ENCODE peak calls at places on chromosomes 13 and 19, in nine cellular contexts. Q, D, C, N, O, V, T, W and M are unnamed samples.

GRCh38 chr19:50912102-50912599 is 956 bp upstream of the KLK4 start:
- DNase-seq in Q (no peak), D (no peak), C (no peak), N (no peak), O (no peak), V (no peak), T (no peak), W (no peak), M (no peak)

GRCh38 chr19:3283886-3284657 is 59.6 kb downstream of the CELF5 start:
- DNase-seq in Q (no peak), D (no peak), C (no peak), N (no peak), O (no peak), V (no peak), T (no peak), W (no peak), M (no peak)

GRCh38 chr19:32543107-32543900 is 37.7 kb upstream of the PDCD5 start:
- DNase-seq in Q (no peak), D (peak), C (no peak), N (peak), O (no peak), V (peak), T (no peak), W (no peak), M (no peak)

GRCh38 chr13:50320297-50320862 is 305.1 kb downstream of the KCNRG start:
- DNase-seq in Q (no peak), D (peak), C (peak), N (peak), O (no peak), V (peak), T (peak), W (no peak), M (peak)

GRCh38 chr19:32976223-32976805 is 4.3 kb downstream of the FAAP24 start:
- DNase-seq in Q (peak), D (peak), C (peak), N (peak), O (no peak), V (peak), T (peak), W (peak), M (peak)

GRCh38 chr13:48859168-48860105 is 116.3 kb upstream of the FNDC3A start:
- DNase-seq in Q (no peak), D (no peak), C (no peak), N (no peak), O (no peak), V (no peak), T (no peak), W (no peak), M (no peak)

GRCh38 chr13:46077260-46077659 is 24.7 kb upstream of the ZC3H13 start:
- DNase-seq in Q (no peak), D (no peak), C (no peak), N (no peak), O (no peak), V (no peak), T (no peak), W (no peak), M (no peak)

GRCh38 chr13:48518083-48518482 is 14.8 kb downstream of the RCBTB2 start:
- DNase-seq in Q (no peak), D (no peak), C (no peak), N (no peak), O (no peak), V (no peak), T (no peak), W (no peak), M (no peak)

GRCh38 chr13:51501592-51502205 is 48.9 kb upstream of the INTS6 start:
- DNase-seq in Q (no peak), D (peak), C (no peak), N (no peak), O (no peak), V (peak), T (peak), W (no peak), M (peak)

GRCh38 chr19:14383898-14384669 is 2.8 kb downstream of the ADGRE5 start:
- DNase-seq in Q (no peak), D (peak), C (no peak), N (no peak), O (no peak), V (peak), T (peak), W (no peak), M (peak)

GRCh38 chr13:36848228-36848982 is 29.4 kb downstream of the RFXAP start:
- DNase-seq in Q (peak), D (no peak), C (no peak), N (peak), O (no peak), V (peak), T (no peak), W (no peak), M (no peak)

GRCh38 chr13:112010714-112011113 is 56.2 kb upstream of the SOX1 start:
- DNase-seq in Q (no peak), D (no peak), C (no peak), N (no peak), O (no peak), V (no peak), T (no peak), W (no peak), M (no peak)

DNA sequence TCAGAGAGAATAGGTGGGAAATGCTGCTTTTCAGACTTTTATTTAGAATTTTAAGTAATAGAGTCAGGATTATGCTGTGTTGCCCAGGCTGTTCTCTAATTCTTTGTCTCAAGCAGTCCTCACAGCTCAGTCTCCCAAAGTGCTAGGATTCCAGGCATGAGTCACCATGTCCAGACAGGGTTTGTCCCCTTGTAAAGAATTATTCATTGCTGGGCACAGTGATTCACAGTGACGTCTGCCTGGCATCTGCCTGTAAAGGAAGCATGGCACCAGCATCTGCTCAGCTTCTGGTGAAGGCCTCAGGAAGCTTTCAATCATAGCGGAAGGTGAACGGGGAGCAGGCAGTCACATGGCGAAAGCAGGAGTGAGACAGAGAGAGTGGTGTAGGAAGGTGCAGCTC is 17.7 kb downstream of the ZNF763 start:
- DNase-seq in Q (no peak), D (no peak), C (no peak), N (no peak), O (no peak), V (no peak), T (no peak), W (no peak), M (no peak)
- H3K4me3 ChIP-seq in Q (no peak), D (no peak), C (no peak), N (no peak), O (no peak), V (no peak), T (no peak), W (no peak), M (no peak)

GRCh38 chr13:99434258-99434788 is 66.9 kb upstream of the TM9SF2 start:
- DNase-seq in Q (no peak), D (no peak), C (peak), N (no peak), O (no peak), V (no peak), T (no peak), W (no peak), M (no peak)
- TF ChIP-seq CTCF in Q (no peak), D (no peak), C (no peak), N (no peak), O (no peak), V (no peak), T (no peak), W (no peak), M (no peak)

GRCh38 chr13:60655268-60655667 is 258.2 kb downstream of the TDRD3 start:
- DNase-seq in Q (no peak), D (no peak), C (no peak), N (no peak), O (no peak), V (no peak), T (no peak), W (no peak), M (no peak)

GRCh38 chr13:60654405-60654804 is 257.4 kb downstream of the TDRD3 start:
- DNase-seq in Q (peak), D (peak), C (peak), N (peak), O (no peak), V (peak), T (peak), W (no peak), M (peak)
- H3K4me3 ChIP-seq in Q (no peak), D (no peak), C (no peak), N (no peak), O (no peak), V (no peak), T (no peak), W (no peak), M (no peak)

GRCh38 chr13:44577236-44578063 is 1.3 kb upstream of the TSC22D1 start:
- DNase-seq in Q (peak), D (peak), C (peak), N (peak), O (peak), V (peak), T (peak), W (peak), M (peak)

GRCh38 chr13:44576396-44577235 is 486 bp upstream of the TSC22D1 start:
- DNase-seq in Q (peak), D (peak), C (no peak), N (no peak), O (no peak), V (no peak), T (no peak), W (no peak), M (no peak)

GRCh38 chr13:44574466-44574855 is 1.7 kb downstream of the TSC22D1 start:
- DNase-seq in Q (peak), D (peak), C (no peak), N (no peak), O (no peak), V (peak), T (no peak), W (no peak), M (no peak)

GRCh38 chr13:44575035-44575434 is 1.1 kb downstream of the TSC22D1 start:
- DNase-seq in Q (no peak), D (no peak), C (no peak), N (no peak), O (no peak), V (no peak), T (no peak), W (no peak), M (no peak)

DNA sequence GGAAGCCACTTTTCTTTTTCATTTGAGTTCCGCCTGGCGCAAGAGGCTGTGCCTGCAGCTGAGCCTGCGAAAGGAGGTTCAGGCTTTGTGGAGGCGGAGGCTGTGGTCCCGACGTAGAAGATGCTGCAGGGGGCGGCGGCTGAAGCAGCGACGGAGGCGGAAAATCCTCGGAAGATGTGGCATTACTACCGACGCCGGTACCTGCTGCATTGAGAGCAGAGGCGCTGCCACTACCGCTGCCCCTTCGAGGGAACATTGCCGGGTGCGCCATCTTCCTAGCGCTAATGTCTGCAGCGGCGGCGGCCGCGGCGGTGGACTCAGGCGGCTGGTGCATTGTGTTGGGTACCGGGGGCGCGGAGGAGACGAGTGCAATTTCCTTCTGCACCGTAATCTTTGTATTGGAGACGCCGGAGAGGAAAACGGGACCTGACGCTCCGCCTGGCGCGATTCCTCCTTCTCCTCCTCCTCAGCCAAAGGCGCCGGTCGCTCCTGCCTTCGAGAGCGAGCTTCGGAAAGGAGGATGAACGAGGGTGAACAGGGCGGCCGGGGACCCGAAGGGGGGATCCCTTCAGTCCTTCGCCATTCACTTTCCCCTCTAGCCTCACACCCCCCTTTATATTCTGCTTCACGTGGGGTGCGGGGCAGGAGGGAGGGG is at the start of gene TSC22D1:
- DNase-seq in Q (peak), D (peak), C (no peak), N (peak), O (peak), V (peak), T (peak), W (no peak), M (peak)
- TF ChIP-seq CTCF in Q (no peak), D (no peak), C (no peak), N (no peak), O (no peak), V (no peak), T (no peak), W (no peak), M (peak)

DNA sequence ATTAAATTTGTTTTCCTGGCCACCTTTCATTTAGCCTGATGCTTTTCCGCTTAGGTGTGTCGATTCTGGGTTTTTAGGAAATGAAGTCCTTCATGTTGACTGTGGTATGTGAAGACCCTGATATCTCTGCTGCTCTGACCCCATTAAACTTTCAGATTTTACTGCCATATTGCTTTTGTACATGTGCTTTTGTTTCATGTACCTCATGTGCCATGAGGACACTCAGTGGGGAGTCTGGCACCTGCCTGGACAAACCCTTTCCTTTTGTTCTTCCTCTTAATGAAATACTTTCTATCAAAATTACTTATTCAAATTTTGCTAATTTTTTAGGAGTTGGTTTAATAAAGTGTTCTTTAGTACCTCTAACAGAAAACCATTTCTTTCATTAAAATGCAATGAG is 774.8 kb downstream of the GPC5 start:
- DNase-seq in Q (no peak), D (no peak), C (no peak), N (no peak), O (no peak), V (no peak), T (no peak), W (no peak), M (no peak)
- H3K4me3 ChIP-seq in Q (no peak), D (no peak), C (no peak), N (no peak), O (no peak), V (no peak), T (no peak), W (no peak), M (no peak)